ENCODE peak calls at places on chromosomes 7 and 10, in eight cellular contexts. R, Q, C, L, H, O, D and T are unnamed samples.

GRCh38 chr7:150355666-150356059 is 13.0 kb upstream of the REPIN1 start:
- DNase-seq in R (no peak), Q (no peak), C (no peak), L (no peak), H (no peak), O (no peak), D (no peak), T (no peak)

GRCh38 chr7:156840134-156840533 is 52.8 kb downstream of the LMBR1 start:
- DNase-seq in R (no peak), Q (no peak), C (no peak), L (no peak), H (no peak), O (no peak), D (no peak), T (no peak)

GRCh38 chr7:144474800-144475521 is 71.5 kb upstream of the NOBOX start:
- DNase-seq in R (no peak), Q (no peak), C (no peak), L (no peak), H (no peak), O (no peak), D (no peak), T (no peak)

GRCh38 chr10:43254199-43254730 is 12.6 kb downstream of the RASGEF1A start:
- DNase-seq in R (no peak), Q (peak), C (peak), L (peak), H (peak), O (no peak), D (peak), T (peak)

GRCh38 chr7:12687213-12688171 is at the start of gene ARL4A:
- DNase-seq in R (peak), Q (peak), C (peak), L (peak), H (peak), O (peak), D (peak), T (peak)

GRCh38 chr7:48052748-48053147 is 17.4 kb downstream of the C7orf57 start:
- DNase-seq in R (no peak), Q (no peak), C (no peak), L (no peak), H (no peak), O (no peak), D (no peak), T (no peak)

GRCh38 chr10:125113661-125114388 is 46.5 kb downstream of the CTBP2 start:
- DNase-seq in R (no peak), Q (no peak), C (no peak), L (no peak), H (no peak), O (peak), D (no peak), T (no peak)

GRCh38 chr10:129332476-129332875 is 134.6 kb upstream of the MGMT start:
- DNase-seq in R (peak), Q (no peak), C (no peak), L (no peak), H (no peak), O (no peak), D (no peak), T (no peak)

GRCh38 chr10:124743188-124744046 is 761 bp downstream of the FAM53B start:
- DNase-seq in R (peak), Q (peak), C (peak), L (peak), H (peak), O (peak), D (no peak), T (peak)

GRCh38 chr10:47282005-47282656 is 17.9 kb upstream of the GDF10 start:
- DNase-seq in R (no peak), Q (no peak), C (peak), L (no peak), H (no peak), O (no peak), D (no peak), T (no peak)

GRCh38 chr10:117597216-117597615 is 54.7 kb downstream of the EMX2 start:
- DNase-seq in R (no peak), Q (no peak), C (no peak), L (no peak), H (no peak), O (no peak), D (no peak), T (no peak)

DNA sequence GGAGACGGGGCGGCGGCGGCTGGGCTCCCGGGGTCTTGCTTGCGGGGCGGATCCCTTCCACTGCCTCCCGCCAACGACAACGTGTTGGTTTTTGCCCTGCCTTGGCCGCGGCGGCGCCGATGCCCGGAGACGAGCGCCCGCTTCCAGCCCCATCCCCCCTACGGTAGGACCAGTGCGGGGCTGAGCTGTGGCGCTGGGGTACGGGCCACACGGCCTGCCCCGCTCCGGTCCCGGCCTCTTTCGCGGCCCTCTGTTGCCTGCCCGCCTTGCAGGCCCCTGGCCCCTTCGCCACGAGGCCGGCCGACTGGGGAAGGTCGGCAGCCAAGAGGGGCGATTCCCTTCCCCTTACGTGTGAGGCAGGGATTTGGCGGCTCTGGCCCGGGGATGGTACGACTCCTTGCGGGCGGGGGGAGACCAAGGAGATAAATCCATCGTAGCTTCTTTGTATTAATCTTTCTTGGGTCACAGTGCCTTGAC is 488 bp downstream of the EIF4H start:
- DNase-seq in R (peak), Q (no peak), C (peak), L (peak), H (no peak), O (peak), D (peak), T (peak)
- TF ChIP-seq CTCF in R (no peak), Q (no peak), C (no peak), L (no peak), H (no peak), O (no peak), D (no peak), T (no peak)

GRCh38 chr7:158442260-158442659 is 145.4 kb downstream of the PTPRN2 start:
- DNase-seq in R (no peak), Q (no peak), C (no peak), L (no peak), H (no peak), O (no peak), D (no peak), T (no peak)
- TF ChIP-seq CTCF in R (peak), Q (no peak), C (no peak), L (peak), H (no peak), O (no peak), D (peak), T (peak)

DNA sequence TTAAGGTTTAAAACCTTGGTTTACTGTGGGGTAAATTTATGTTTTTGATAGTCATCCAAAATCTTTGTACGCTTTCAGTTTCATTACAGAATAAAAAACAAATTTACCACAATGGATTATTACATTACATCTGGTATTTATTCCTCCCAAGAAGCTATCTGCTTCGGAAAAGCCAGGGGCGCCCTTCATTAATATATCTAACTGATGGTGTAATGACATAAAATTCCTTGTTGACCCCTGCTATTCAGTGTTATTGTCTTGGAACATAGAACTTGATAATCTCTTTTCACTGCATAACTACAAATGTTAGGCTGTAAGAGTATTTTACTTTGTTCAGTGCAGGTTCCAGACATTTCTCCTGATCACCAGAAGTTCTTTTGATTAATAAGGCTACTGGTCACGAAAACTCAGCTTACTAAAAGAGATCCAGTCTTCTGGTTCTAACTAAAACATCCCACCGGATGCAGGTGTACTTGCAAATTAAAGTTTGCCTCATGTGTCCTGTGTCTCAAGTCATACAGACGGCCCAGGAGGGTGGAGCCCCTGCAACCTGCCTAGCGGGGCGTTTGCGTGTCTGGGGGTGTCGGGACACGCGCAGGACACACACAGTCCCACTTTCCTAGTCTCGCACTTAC is 570 bp upstream of the GLCCI1 start:
- DNase-seq in R (no peak), Q (no peak), C (no peak), L (no peak), H (no peak), O (no peak), D (no peak), T (no peak)
- TF ChIP-seq CTCF in R (no peak), Q (no peak), C (no peak), L (no peak), H (no peak), O (no peak), D (no peak), T (no peak)

GRCh38 chr10:119330342-119330741 is 123.0 kb downstream of the GRK5 start:
- DNase-seq in R (no peak), Q (no peak), C (no peak), L (no peak), H (no peak), O (no peak), D (no peak), T (no peak)
- TF ChIP-seq CTCF in R (no peak), Q (no peak), C (no peak), L (no peak), H (no peak), O (no peak), D (no peak), T (no peak)

GRCh38 chr7:44242091-44242490 is 41.3 kb downstream of the YKT6 start:
- DNase-seq in R (no peak), Q (no peak), C (no peak), L (no peak), H (no peak), O (no peak), D (no peak), T (no peak)

GRCh38 chr7:44244282-44244681 is 43.5 kb downstream of the YKT6 start:
- DNase-seq in R (no peak), Q (no peak), C (no peak), L (no peak), H (no peak), O (no peak), D (no peak), T (peak)

GRCh38 chr7:44247868-44248651 is 47.3 kb downstream of the YKT6 start:
- DNase-seq in R (no peak), Q (no peak), C (no peak), L (no peak), H (no peak), O (no peak), D (no peak), T (no peak)

GRCh38 chr7:44249639-44250234 is 49.0 kb downstream of the YKT6 start:
- DNase-seq in R (no peak), Q (no peak), C (no peak), L (no peak), H (no peak), O (no peak), D (no peak), T (no peak)

DNA sequence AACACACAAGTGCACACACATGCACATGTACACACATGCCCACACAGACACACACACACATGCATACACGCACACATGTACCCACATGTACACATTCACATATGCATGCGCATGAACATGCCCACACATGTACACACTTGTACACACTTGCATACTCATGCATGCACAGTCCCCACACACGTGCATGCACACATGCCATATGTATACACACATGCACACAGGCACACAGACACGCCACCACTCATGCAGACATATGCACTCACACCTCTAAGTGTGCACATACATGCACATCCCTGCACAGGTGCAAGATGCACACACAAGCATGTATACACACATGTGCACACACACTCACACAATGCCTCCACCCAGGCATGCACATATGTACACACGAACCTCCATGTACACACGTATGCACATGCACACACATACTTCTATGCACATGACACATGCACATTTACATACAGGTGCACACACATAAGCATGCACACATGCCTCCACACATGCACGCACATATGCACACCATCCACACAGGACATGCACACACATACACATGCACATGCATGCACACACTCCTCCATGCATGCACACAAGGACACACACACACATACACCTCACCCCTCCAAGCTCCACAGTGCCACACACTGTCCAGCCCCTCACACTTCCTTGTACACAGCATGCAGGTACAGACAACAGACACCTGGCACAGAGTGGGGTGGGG is 45.8 kb downstream of the YKT6 start:
- DNase-seq in R (no peak), Q (no peak), C (no peak), L (no peak), H (no peak), O (no peak), D (no peak), T (no peak)
- TF ChIP-seq CTCF in R (no peak), Q (no peak), C (no peak), L (no peak), H (no peak), O (no peak), D (no peak), T (no peak)

GRCh38 chr7:102326156-102326914 is 29.9 kb downstream of the SPDYE6 start:
- DNase-seq in R (no peak), Q (peak), C (peak), L (no peak), H (no peak), O (no peak), D (no peak), T (no peak)

GRCh38 chr7:102331536-102332275 is 24.5 kb downstream of the SPDYE6 start:
- DNase-seq in R (no peak), Q (no peak), C (no peak), L (no peak), H (no peak), O (no peak), D (no peak), T (no peak)
- TF ChIP-seq CTCF in R (no peak), Q (no peak), C (no peak), L (peak), H (no peak), O (no peak), D (peak), T (no peak)

DNA sequence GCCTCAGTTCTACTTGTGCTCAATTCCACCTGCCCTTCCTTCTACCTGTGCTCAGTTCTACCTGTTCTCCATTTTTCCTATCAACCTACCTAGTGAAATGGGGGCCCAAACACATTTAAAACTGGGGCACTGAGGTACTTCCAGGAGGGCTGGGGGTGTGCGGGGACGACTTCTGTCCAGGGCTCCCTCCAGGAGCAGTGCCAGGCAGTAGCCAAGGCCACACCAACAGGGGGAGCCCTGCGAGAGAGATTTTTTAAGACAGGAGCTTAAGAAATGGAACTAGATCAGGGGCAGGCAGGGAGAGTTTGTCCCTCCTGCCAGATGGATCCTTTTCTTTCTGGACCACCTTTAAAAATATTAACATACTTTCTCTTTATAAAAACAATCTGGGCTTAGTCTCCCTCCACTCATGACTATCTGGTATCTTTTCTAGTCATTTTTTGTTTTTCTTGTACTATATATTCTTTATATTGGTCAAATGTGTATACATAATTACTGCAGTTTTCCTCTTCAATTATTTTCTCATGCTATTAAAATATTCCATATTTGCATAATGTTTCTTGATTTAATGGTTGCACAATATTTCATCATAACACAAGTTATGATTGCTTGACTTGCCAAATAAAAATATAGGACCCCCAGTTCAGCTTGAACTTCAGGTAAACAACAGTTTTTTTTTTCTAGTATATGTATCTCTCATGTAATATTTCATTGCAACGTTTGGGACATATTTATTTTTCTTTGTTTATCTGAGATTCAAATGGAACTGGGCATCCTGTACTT is 47.3 kb upstream of the INSYN2A start:
- DNase-seq in R (peak), Q (no peak), C (no peak), L (peak), H (no peak), O (no peak), D (peak), T (peak)
- TF ChIP-seq CTCF in R (peak), Q (peak), C (no peak), L (peak), H (peak), O (no peak), D (peak), T (peak)